ENCODE peak calls at places on chromosomes 11 and 22, in five cellular contexts. One of them, this sample, is unnamed.

GRCh38 chr11:74257934-74258553 is 53.4 kb downstream of the P4HA3 start:
- DNase-seq in stimulated activated CD8-positive, alpha-beta memory T cell treated with anti-CD3 and anti-CD28 coated beads, Interleukin-4, amount 100 ng/mL, for 48 hours: no peak
- DNase-seq in activated T-helper 1 cell treated with Interleukin-2 at 50 U/mL for 16 hours: no peak
- DNase-seq in COR-L47: no peak
- DNase-seq in activated naive CD4-positive, alpha-beta T cell treated with anti-CD3 and anti-CD28 coated beads for 36 hours: no peak
- DNase-seq in this sample: no peak

GRCh38 chr11:28767574-28767973 is 659.4 kb downstream of the METTL15 start:
- DNase-seq in COR-L47: no peak
- DNase-seq in stimulated activated CD8-positive, alpha-beta memory T cell treated with anti-CD3 and anti-CD28 coated beads, Interleukin-4, amount 100 ng/mL, for 48 hours: no peak
- DNase-seq in activated T-helper 1 cell treated with Interleukin-2 at 50 U/mL for 16 hours: no peak
- DNase-seq in activated naive CD4-positive, alpha-beta T cell treated with anti-CD3 and anti-CD28 coated beads for 36 hours: no peak
- DNase-seq in this sample: no peak

GRCh38 chr22:49188591-49188990 is 639.1 kb downstream of the BRD1 start:
- DNase-seq in stimulated activated CD8-positive, alpha-beta memory T cell treated with anti-CD3 and anti-CD28 coated beads, Interleukin-4, amount 100 ng/mL, for 48 hours: no peak
- DNase-seq in activated T-helper 1 cell treated with Interleukin-2 at 50 U/mL for 16 hours: no peak
- DNase-seq in activated naive CD4-positive, alpha-beta T cell treated with anti-CD3 and anti-CD28 coated beads for 36 hours: no peak
- DNase-seq in COR-L47: no peak
- DNase-seq in this sample: no peak

GRCh38 chr11:44529895-44530412 is 35.5 kb upstream of the CD82 start:
- DNase-seq in activated naive CD4-positive, alpha-beta T cell treated with anti-CD3 and anti-CD28 coated beads for 36 hours: no peak
- DNase-seq in activated T-helper 1 cell treated with Interleukin-2 at 50 U/mL for 16 hours: no peak
- DNase-seq in stimulated activated CD8-positive, alpha-beta memory T cell treated with anti-CD3 and anti-CD28 coated beads, Interleukin-4, amount 100 ng/mL, for 48 hours: no peak
- DNase-seq in COR-L47: no peak
- DNase-seq in this sample: no peak

GRCh38 chr22:42317691-42318547 is 47.5 kb upstream of the TCF20 start:
- DNase-seq in activated naive CD4-positive, alpha-beta T cell treated with anti-CD3 and anti-CD28 coated beads for 36 hours: no peak
- DNase-seq in COR-L47: peak; percentile 82
- DNase-seq in activated T-helper 1 cell treated with Interleukin-2 at 50 U/mL for 16 hours: no peak
- DNase-seq in stimulated activated CD8-positive, alpha-beta memory T cell treated with anti-CD3 and anti-CD28 coated beads, Interleukin-4, amount 100 ng/mL, for 48 hours: no peak
- DNase-seq in this sample: no peak

GRCh38 chr11:8717876-8718753 is 35.5 kb downstream of the RPL27A start:
- DNase-seq in activated naive CD4-positive, alpha-beta T cell treated with anti-CD3 and anti-CD28 coated beads for 36 hours: no peak
- DNase-seq in activated T-helper 1 cell treated with Interleukin-2 at 50 U/mL for 16 hours: no peak
- DNase-seq in stimulated activated CD8-positive, alpha-beta memory T cell treated with anti-CD3 and anti-CD28 coated beads, Interleukin-4, amount 100 ng/mL, for 48 hours: no peak
- DNase-seq in COR-L47: no peak
- DNase-seq in this sample: no peak

GRCh38 chr11:30381879-30382278 is 59.0 kb downstream of the ARL14EP start:
- DNase-seq in activated naive CD4-positive, alpha-beta T cell treated with anti-CD3 and anti-CD28 coated beads for 36 hours: no peak
- DNase-seq in stimulated activated CD8-positive, alpha-beta memory T cell treated with anti-CD3 and anti-CD28 coated beads, Interleukin-4, amount 100 ng/mL, for 48 hours: no peak
- DNase-seq in activated T-helper 1 cell treated with Interleukin-2 at 50 U/mL for 16 hours: no peak
- DNase-seq in COR-L47: no peak
- DNase-seq in this sample: no peak

GRCh38 chr11:86062719-86063118 is 6.2 kb downstream of the PICALM start:
- DNase-seq in activated T-helper 1 cell treated with Interleukin-2 at 50 U/mL for 16 hours: no peak
- DNase-seq in COR-L47: no peak
- DNase-seq in activated naive CD4-positive, alpha-beta T cell treated with anti-CD3 and anti-CD28 coated beads for 36 hours: no peak
- DNase-seq in stimulated activated CD8-positive, alpha-beta memory T cell treated with anti-CD3 and anti-CD28 coated beads, Interleukin-4, amount 100 ng/mL, for 48 hours: no peak
- DNase-seq in this sample: no peak

GRCh38 chr22:39661842-39662676 is 91.5 kb downstream of the CACNA1I start:
- DNase-seq in activated naive CD4-positive, alpha-beta T cell treated with anti-CD3 and anti-CD28 coated beads for 36 hours: peak; percentile 93
- DNase-seq in COR-L47: no peak
- DNase-seq in stimulated activated CD8-positive, alpha-beta memory T cell treated with anti-CD3 and anti-CD28 coated beads, Interleukin-4, amount 100 ng/mL, for 48 hours: peak; percentile 87
- DNase-seq in activated T-helper 1 cell treated with Interleukin-2 at 50 U/mL for 16 hours: peak; percentile 76
- DNase-seq in this sample: peak; percentile 71

GRCh38 chr22:19811811-19812771 is 42.6 kb downstream of the GNB1L start:
- DNase-seq in activated T-helper 1 cell treated with Interleukin-2 at 50 U/mL for 16 hours: no peak
- DNase-seq in activated naive CD4-positive, alpha-beta T cell treated with anti-CD3 and anti-CD28 coated beads for 36 hours: no peak
- DNase-seq in stimulated activated CD8-positive, alpha-beta memory T cell treated with anti-CD3 and anti-CD28 coated beads, Interleukin-4, amount 100 ng/mL, for 48 hours: no peak
- DNase-seq in COR-L47: peak; percentile 64
- DNase-seq in this sample: no peak